ENCODE peak calls at places on chromosome 1, in six cellular contexts. Z, N, H, O, D and S are unnamed samples.

GRCh38 chr1:224804220-224804619 is 125.3 kb upstream of the DNAH14 start:
- DNase-seq in Z (no peak), N (no peak), H (no peak), O (no peak), D (no peak), S (no peak)

GRCh38 chr1:109630881-109631512 is 11.4 kb downstream of the AMPD2 start:
- DNase-seq in Z (peak), N (no peak), H (peak), O (no peak), D (no peak), S (no peak)

GRCh38 chr1:24364975-24365678 is 46.0 kb downstream of the GRHL3 start:
- DNase-seq in Z (peak), N (no peak), H (no peak), O (peak), D (no peak), S (peak)

GRCh38 chr1:206866062-206866461 is 639 bp downstream of the IL20 start:
- DNase-seq in Z (no peak), N (no peak), H (no peak), O (peak), D (no peak), S (no peak)

GRCh38 chr1:156420209-156421061 is 51.4 kb downstream of the RHBG start:
- DNase-seq in Z (peak), N (peak), H (peak), O (no peak), D (no peak), S (no peak)

GRCh38 chr1:239250353-239251035 is 135.9 kb upstream of the CHRM3 start:
- DNase-seq in Z (no peak), N (peak), H (no peak), O (peak), D (no peak), S (no peak)

GRCh38 chr1:44724408-44725308 is 6.3 kb downstream of the RNU5D-1 start:
- DNase-seq in Z (no peak), N (no peak), H (peak), O (no peak), D (no peak), S (no peak)

GRCh38 chr1:99441234-99442095 is 177.2 kb downstream of the PLPPR4 start:
- DNase-seq in Z (no peak), N (no peak), H (no peak), O (peak), D (no peak), S (no peak)

GRCh38 chr1:213745451-213745850 is 242.3 kb upstream of the PROX1 start:
- DNase-seq in Z (no peak), N (no peak), H (no peak), O (no peak), D (no peak), S (no peak)

GRCh38 chr1:178646821-178647220 is 78.2 kb upstream of the RALGPS2 start:
- DNase-seq in Z (no peak), N (no peak), H (no peak), O (no peak), D (no peak), S (no peak)

GRCh38 chr1:213995603-213996002 is 7.8 kb downstream of the PROX1 start:
- DNase-seq in Z (no peak), N (no peak), H (no peak), O (no peak), D (no peak), S (no peak)

GRCh38 chr1:228838717-228839500 is 103.6 kb downstream of the RHOU start:
- DNase-seq in Z (no peak), N (no peak), H (no peak), O (peak), D (no peak), S (no peak)

GRCh38 chr1:21861602-21862429 is 49.8 kb downstream of the LDLRAD2 start:
- DNase-seq in Z (no peak), N (no peak), H (no peak), O (peak), D (no peak), S (no peak)